ENCODE peak calls at places on chromosomes 13 and 19, in six cellular contexts. One of them, this sample, is unnamed.

GRCh38 chr19:49933643-49934042 is 4.3 kb upstream of the NUP62 start:
- DNase-seq in activated naive CD4-positive, alpha-beta T cell: no peak
- DNase-seq in KG1: no peak
- DNase-seq in CD8-positive, alpha-beta T cell: no peak
- DNase-seq in stimulated activated CD4-positive, alpha-beta T cell treated with anti-CD3 and anti-CD28 coated beads, Interleukin-15, amount 100 ng/mL, for 24 hours: no peak
- DNase-seq in activated T-helper 1 cell treated with Interleukin-2 at 50 U/mL for 16 hours: no peak
- DNase-seq in this sample: no peak

GRCh38 chr19:2691951-2692350 is 10.5 kb downstream of the GNG7 start:
- DNase-seq in CD8-positive, alpha-beta T cell: no peak
- DNase-seq in activated T-helper 1 cell treated with Interleukin-2 at 50 U/mL for 16 hours: no peak
- DNase-seq in activated naive CD4-positive, alpha-beta T cell: no peak
- DNase-seq in KG1: no peak
- DNase-seq in stimulated activated CD4-positive, alpha-beta T cell treated with anti-CD3 and anti-CD28 coated beads, Interleukin-15, amount 100 ng/mL, for 24 hours: no peak
- DNase-seq in this sample: no peak

GRCh38 chr19:49551531-49551930 is 23.7 kb downstream of the RCN3 start:
- DNase-seq in activated T-helper 1 cell treated with Interleukin-2 at 50 U/mL for 16 hours: no peak
- DNase-seq in CD8-positive, alpha-beta T cell: no peak
- DNase-seq in activated naive CD4-positive, alpha-beta T cell: no peak
- DNase-seq in KG1: no peak
- DNase-seq in stimulated activated CD4-positive, alpha-beta T cell treated with anti-CD3 and anti-CD28 coated beads, Interleukin-15, amount 100 ng/mL, for 24 hours: no peak
- DNase-seq in this sample: no peak

GRCh38 chr13:78238911-78239310 is 320.3 kb upstream of the EDNRB start:
- DNase-seq in stimulated activated CD4-positive, alpha-beta T cell treated with anti-CD3 and anti-CD28 coated beads, Interleukin-15, amount 100 ng/mL, for 24 hours: no peak
- DNase-seq in CD8-positive, alpha-beta T cell: no peak
- DNase-seq in activated naive CD4-positive, alpha-beta T cell: no peak
- DNase-seq in KG1: no peak
- DNase-seq in activated T-helper 1 cell treated with Interleukin-2 at 50 U/mL for 16 hours: no peak
- DNase-seq in this sample: no peak

GRCh38 chr13:85798999-85799646 is at the start of gene SLITRK6:
- DNase-seq in activated naive CD4-positive, alpha-beta T cell: no peak
- DNase-seq in CD8-positive, alpha-beta T cell: no peak
- DNase-seq in KG1: no peak
- DNase-seq in activated T-helper 1 cell treated with Interleukin-2 at 50 U/mL for 16 hours: no peak
- DNase-seq in stimulated activated CD4-positive, alpha-beta T cell treated with anti-CD3 and anti-CD28 coated beads, Interleukin-15, amount 100 ng/mL, for 24 hours: no peak
- DNase-seq in this sample: peak; percentile 15

GRCh38 chr19:29275266-29275665 is 62.3 kb upstream of the UQCRFS1 start:
- DNase-seq in CD8-positive, alpha-beta T cell: no peak
- DNase-seq in activated T-helper 1 cell treated with Interleukin-2 at 50 U/mL for 16 hours: no peak
- DNase-seq in KG1: no peak
- DNase-seq in activated naive CD4-positive, alpha-beta T cell: no peak
- DNase-seq in stimulated activated CD4-positive, alpha-beta T cell treated with anti-CD3 and anti-CD28 coated beads, Interleukin-15, amount 100 ng/mL, for 24 hours: no peak
- DNase-seq in this sample: no peak

GRCh38 chr13:110266983-110267382 is 40.0 kb downstream of the COL4A1 start:
- DNase-seq in activated naive CD4-positive, alpha-beta T cell: no peak
- DNase-seq in activated T-helper 1 cell treated with Interleukin-2 at 50 U/mL for 16 hours: no peak
- DNase-seq in CD8-positive, alpha-beta T cell: no peak
- DNase-seq in stimulated activated CD4-positive, alpha-beta T cell treated with anti-CD3 and anti-CD28 coated beads, Interleukin-15, amount 100 ng/mL, for 24 hours: no peak
- DNase-seq in KG1: no peak
- DNase-seq in this sample: no peak

GRCh38 chr19:36030264-36031148 is 2.2 kb downstream of the CLIP3 start:
- DNase-seq in activated T-helper 1 cell treated with Interleukin-2 at 50 U/mL for 16 hours: no peak
- DNase-seq in CD8-positive, alpha-beta T cell: no peak
- DNase-seq in activated naive CD4-positive, alpha-beta T cell: no peak
- DNase-seq in KG1: no peak
- DNase-seq in stimulated activated CD4-positive, alpha-beta T cell treated with anti-CD3 and anti-CD28 coated beads, Interleukin-15, amount 100 ng/mL, for 24 hours: no peak
- DNase-seq in this sample: no peak

GRCh38 chr19:4575267-4575793 is 15.8 kb upstream of the SEMA6B start:
- DNase-seq in activated T-helper 1 cell treated with Interleukin-2 at 50 U/mL for 16 hours: no peak
- DNase-seq in CD8-positive, alpha-beta T cell: no peak
- DNase-seq in stimulated activated CD4-positive, alpha-beta T cell treated with anti-CD3 and anti-CD28 coated beads, Interleukin-15, amount 100 ng/mL, for 24 hours: peak; percentile 32
- DNase-seq in KG1: no peak
- DNase-seq in activated naive CD4-positive, alpha-beta T cell: no peak
- DNase-seq in this sample: no peak

GRCh38 chr19:35029737-35030256 is 473 bp upstream of the SCN1B start:
- DNase-seq in activated T-helper 1 cell treated with Interleukin-2 at 50 U/mL for 16 hours: no peak
- DNase-seq in activated naive CD4-positive, alpha-beta T cell: no peak
- DNase-seq in stimulated activated CD4-positive, alpha-beta T cell treated with anti-CD3 and anti-CD28 coated beads, Interleukin-15, amount 100 ng/mL, for 24 hours: peak; percentile 34
- DNase-seq in CD8-positive, alpha-beta T cell: no peak
- DNase-seq in KG1: no peak
- DNase-seq in this sample: no peak

GRCh38 chr19:41548954-41549688 is 26.8 kb upstream of the CEACAM21 start:
- DNase-seq in stimulated activated CD4-positive, alpha-beta T cell treated with anti-CD3 and anti-CD28 coated beads, Interleukin-15, amount 100 ng/mL, for 24 hours: peak; percentile 81
- DNase-seq in KG1: peak; percentile 96
- DNase-seq in activated T-helper 1 cell treated with Interleukin-2 at 50 U/mL for 16 hours: peak; percentile 53
- DNase-seq in activated naive CD4-positive, alpha-beta T cell: no peak
- DNase-seq in CD8-positive, alpha-beta T cell: peak; percentile 40
- DNase-seq in this sample: no peak

GRCh38 chr19:39951686-39952085 is 17.3 kb upstream of the FCGBP start:
- DNase-seq in KG1: no peak
- DNase-seq in CD8-positive, alpha-beta T cell: no peak
- DNase-seq in activated T-helper 1 cell treated with Interleukin-2 at 50 U/mL for 16 hours: no peak
- DNase-seq in activated naive CD4-positive, alpha-beta T cell: no peak
- DNase-seq in stimulated activated CD4-positive, alpha-beta T cell treated with anti-CD3 and anti-CD28 coated beads, Interleukin-15, amount 100 ng/mL, for 24 hours: no peak
- DNase-seq in this sample: no peak

GRCh38 chr13:41565221-41565620 is 107.9 kb downstream of the RGCC start:
- DNase-seq in activated naive CD4-positive, alpha-beta T cell: no peak
- DNase-seq in CD8-positive, alpha-beta T cell: no peak
- DNase-seq in activated T-helper 1 cell treated with Interleukin-2 at 50 U/mL for 16 hours: no peak
- DNase-seq in stimulated activated CD4-positive, alpha-beta T cell treated with anti-CD3 and anti-CD28 coated beads, Interleukin-15, amount 100 ng/mL, for 24 hours: no peak
- DNase-seq in KG1: no peak
- DNase-seq in this sample: no peak

GRCh38 chr19:50204081-50204428 is 633 bp downstream of the MYH14 start:
- DNase-seq in CD8-positive, alpha-beta T cell: no peak
- DNase-seq in KG1: no peak
- DNase-seq in activated naive CD4-positive, alpha-beta T cell: no peak
- DNase-seq in activated T-helper 1 cell treated with Interleukin-2 at 50 U/mL for 16 hours: no peak
- DNase-seq in stimulated activated CD4-positive, alpha-beta T cell treated with anti-CD3 and anti-CD28 coated beads, Interleukin-15, amount 100 ng/mL, for 24 hours: no peak
- DNase-seq in this sample: no peak

GRCh38 chr13:109182777-109183465 is 553.5 kb downstream of the MYO16 start:
- DNase-seq in stimulated activated CD4-positive, alpha-beta T cell treated with anti-CD3 and anti-CD28 coated beads, Interleukin-15, amount 100 ng/mL, for 24 hours: no peak
- DNase-seq in activated naive CD4-positive, alpha-beta T cell: no peak
- DNase-seq in KG1: no peak
- DNase-seq in activated T-helper 1 cell treated with Interleukin-2 at 50 U/mL for 16 hours: no peak
- DNase-seq in CD8-positive, alpha-beta T cell: no peak
- DNase-seq in this sample: no peak

GRCh38 chr13:94703721-94704314 is 8.5 kb downstream of the SOX21 start:
- DNase-seq in activated naive CD4-positive, alpha-beta T cell: no peak
- DNase-seq in CD8-positive, alpha-beta T cell: no peak
- DNase-seq in stimulated activated CD4-positive, alpha-beta T cell treated with anti-CD3 and anti-CD28 coated beads, Interleukin-15, amount 100 ng/mL, for 24 hours: no peak
- DNase-seq in activated T-helper 1 cell treated with Interleukin-2 at 50 U/mL for 16 hours: no peak
- DNase-seq in KG1: no peak
- DNase-seq in this sample: no peak

GRCh38 chr13:46170268-46170667 is 11.7 kb downstream of the LCP1 start:
- DNase-seq in stimulated activated CD4-positive, alpha-beta T cell treated with anti-CD3 and anti-CD28 coated beads, Interleukin-15, amount 100 ng/mL, for 24 hours: no peak
- DNase-seq in activated naive CD4-positive, alpha-beta T cell: no peak
- DNase-seq in CD8-positive, alpha-beta T cell: no peak
- DNase-seq in KG1: no peak
- DNase-seq in activated T-helper 1 cell treated with Interleukin-2 at 50 U/mL for 16 hours: no peak
- DNase-seq in this sample: no peak

GRCh38 chr19:48719263-48720171 is at the start of gene MAMSTR:
- DNase-seq in activated T-helper 1 cell treated with Interleukin-2 at 50 U/mL for 16 hours: no peak
- DNase-seq in KG1: no peak
- DNase-seq in CD8-positive, alpha-beta T cell: no peak
- DNase-seq in activated naive CD4-positive, alpha-beta T cell: no peak
- DNase-seq in stimulated activated CD4-positive, alpha-beta T cell treated with anti-CD3 and anti-CD28 coated beads, Interleukin-15, amount 100 ng/mL, for 24 hours: no peak
- DNase-seq in this sample: no peak

GRCh38 chr13:81990652-81991051 is 1649.7 kb upstream of the SPRY2 start:
- DNase-seq in CD8-positive, alpha-beta T cell: no peak
- DNase-seq in stimulated activated CD4-positive, alpha-beta T cell treated with anti-CD3 and anti-CD28 coated beads, Interleukin-15, amount 100 ng/mL, for 24 hours: no peak
- DNase-seq in activated T-helper 1 cell treated with Interleukin-2 at 50 U/mL for 16 hours: no peak
- DNase-seq in KG1: no peak
- DNase-seq in activated naive CD4-positive, alpha-beta T cell: no peak
- DNase-seq in this sample: no peak

GRCh38 chr19:763869-764268 is 13.0 kb downstream of the MISP start:
- DNase-seq in KG1: no peak
- DNase-seq in activated T-helper 1 cell treated with Interleukin-2 at 50 U/mL for 16 hours: no peak
- DNase-seq in CD8-positive, alpha-beta T cell: no peak
- DNase-seq in activated naive CD4-positive, alpha-beta T cell: no peak
- DNase-seq in stimulated activated CD4-positive, alpha-beta T cell treated with anti-CD3 and anti-CD28 coated beads, Interleukin-15, amount 100 ng/mL, for 24 hours: no peak
- DNase-seq in this sample: no peak

GRCh38 chr19:7159105-7159933 is 89.8 kb downstream of the ZNF557 start:
- DNase-seq in KG1: no peak
- DNase-seq in activated naive CD4-positive, alpha-beta T cell: no peak
- DNase-seq in activated T-helper 1 cell treated with Interleukin-2 at 50 U/mL for 16 hours: no peak
- DNase-seq in stimulated activated CD4-positive, alpha-beta T cell treated with anti-CD3 and anti-CD28 coated beads, Interleukin-15, amount 100 ng/mL, for 24 hours: no peak
- DNase-seq in CD8-positive, alpha-beta T cell: no peak
- DNase-seq in this sample: no peak

GRCh38 chr19:33047422-33047821 is 17.3 kb downstream of the RHPN2 start:
- DNase-seq in CD8-positive, alpha-beta T cell: no peak
- DNase-seq in activated naive CD4-positive, alpha-beta T cell: no peak
- DNase-seq in stimulated activated CD4-positive, alpha-beta T cell treated with anti-CD3 and anti-CD28 coated beads, Interleukin-15, amount 100 ng/mL, for 24 hours: no peak
- DNase-seq in KG1: no peak
- DNase-seq in activated T-helper 1 cell treated with Interleukin-2 at 50 U/mL for 16 hours: no peak
- DNase-seq in this sample: peak; percentile 96

GRCh38 chr19:18478545-18479311 is 40.8 kb upstream of the ISYNA1 start:
- DNase-seq in stimulated activated CD4-positive, alpha-beta T cell treated with anti-CD3 and anti-CD28 coated beads, Interleukin-15, amount 100 ng/mL, for 24 hours: peak; percentile 85
- DNase-seq in KG1: peak; percentile 37
- DNase-seq in activated naive CD4-positive, alpha-beta T cell: no peak
- DNase-seq in CD8-positive, alpha-beta T cell: no peak
- DNase-seq in activated T-helper 1 cell treated with Interleukin-2 at 50 U/mL for 16 hours: peak; percentile 30
- DNase-seq in this sample: no peak

GRCh38 chr13:95099541-95099940 is 201.7 kb downstream of the ABCC4 start:
- DNase-seq in activated naive CD4-positive, alpha-beta T cell: no peak
- DNase-seq in CD8-positive, alpha-beta T cell: no peak
- DNase-seq in KG1: no peak
- DNase-seq in activated T-helper 1 cell treated with Interleukin-2 at 50 U/mL for 16 hours: no peak
- DNase-seq in stimulated activated CD4-positive, alpha-beta T cell treated with anti-CD3 and anti-CD28 coated beads, Interleukin-15, amount 100 ng/mL, for 24 hours: no peak
- DNase-seq in this sample: no peak

GRCh38 chr19:48444129-48444932 is 1.5 kb upstream of the GRWD1 start:
- DNase-seq in activated naive CD4-positive, alpha-beta T cell: no peak
- DNase-seq in KG1: no peak
- DNase-seq in stimulated activated CD4-positive, alpha-beta T cell treated with anti-CD3 and anti-CD28 coated beads, Interleukin-15, amount 100 ng/mL, for 24 hours: no peak
- DNase-seq in activated T-helper 1 cell treated with Interleukin-2 at 50 U/mL for 16 hours: no peak
- DNase-seq in CD8-positive, alpha-beta T cell: no peak
- DNase-seq in this sample: no peak